ENCODE peak calls at places on chromosome 4, in four cellular contexts. E is H4; L is ELR; H is stimulated activated CD4-positive, alpha-beta T cell treated with anti-CD3 and anti-CD28 coated beads, Interleukin-1b, Interleukin-23, amount 100 ng/mL, for 48 hours. R is an unnamed sample.

GRCh38 chr4:43132010-43132582 is 239.6 kb downstream of the GRXCR1 start:
- DNase-seq in E (peak; percentile 74), L (peak; percentile 64), H (peak; percentile 26), R (peak; percentile 71)

GRCh38 chr4:182904271-182904761 is 12.9 kb downstream of the DCTD start:
- DNase-seq in E (no peak), L (no peak), H (no peak), R (no peak)

GRCh38 chr4:42501624-42502401 is 104.5 kb downstream of the SHISA3 start:
- DNase-seq in E (no peak), L (no peak), H (no peak), R (peak; percentile 7)

GRCh38 chr4:112403072-112403945 is 106.1 kb downstream of the ALPK1 start:
- DNase-seq in E (no peak), L (no peak), H (no peak), R (no peak)

GRCh38 chr4:61918507-61919462 is 718.7 kb downstream of the ADGRL3 start:
- DNase-seq in E (no peak), L (no peak), H (no peak), R (no peak)

GRCh38 chr4:26557164-26557563 is 26.7 kb upstream of the TBC1D19 start:
- DNase-seq in E (peak; percentile 86), L (no peak), H (no peak), R (no peak)

GRCh38 chr4:102295153-102295862 is 50.0 kb downstream of the SLC39A8 start:
- DNase-seq in E (no peak), L (no peak), H (no peak), R (no peak)

GRCh38 chr4:141429933-141430332 is 206.4 kb upstream of the IL15 start:
- DNase-seq in E (no peak), L (no peak), H (no peak), R (no peak)

GRCh38 chr4:40924793-40925117 is 175.0 kb downstream of the NSUN7 start:
- DNase-seq in E (no peak), L (no peak), H (no peak), R (no peak)

GRCh38 chr4:161393614-161394013 is 770.2 kb downstream of the FSTL5 start:
- DNase-seq in E (no peak), L (no peak), H (no peak), R (no peak)

GRCh38 chr4:88240297-88240714 is 44.1 kb downstream of the PPM1K start:
- DNase-seq in E (no peak), L (no peak), H (no peak), R (no peak)

GRCh38 chr4:184728858-184729257 is 5.0 kb downstream of the CENPU start:
- DNase-seq in E (no peak), L (peak; percentile 55), H (no peak), R (peak; percentile 86)

GRCh38 chr4:40196724-40197281 is at the start of gene RHOH:
- DNase-seq in E (no peak), L (no peak), H (peak; percentile 84), R (peak; percentile 16)

GRCh38 chr4:26197018-26197779 is 123.6 kb upstream of the RBPJ start:
- DNase-seq in E (peak; percentile 97), L (peak; percentile 99), H (peak; percentile 83), R (no peak)

GRCh38 chr4:7209699-7210098 is 17.4 kb downstream of the SORCS2 start:
- DNase-seq in E (no peak), L (no peak), H (no peak), R (no peak)

GRCh38 chr4:145680902-145681301 is 956 bp downstream of the C4orf51 start:
- DNase-seq in E (no peak), L (no peak), H (no peak), R (no peak)

GRCh38 chr4:152482211-152482610 is 53.7 kb downstream of the FBXW7 start:
- DNase-seq in E (no peak), L (no peak), H (no peak), R (no peak)

GRCh38 chr4:122633211-122633610 is 12.3 kb upstream of the IL21 start:
- DNase-seq in E (no peak), L (peak; percentile 7), H (no peak), R (no peak)

GRCh38 chr4:4782969-4783368 is 76.5 kb upstream of the MSX1 start:
- DNase-seq in E (no peak), L (peak; percentile 46), H (no peak), R (no peak)

GRCh38 chr4:4575284-4576211 is 33.7 kb upstream of the STX18 start:
- DNase-seq in E (no peak), L (peak; percentile 67), H (peak; percentile 58), R (peak; percentile 66)

GRCh38 chr4:172169871-172170270 is 356.7 kb downstream of the GALNTL6 start:
- DNase-seq in E (no peak), L (peak; percentile 3), H (no peak), R (no peak)

GRCh38 chr4:77127837-77128621 is 29.0 kb upstream of the CCNG2 start:
- DNase-seq in E (no peak), L (no peak), H (no peak), R (no peak)

GRCh38 chr4:7192252-7193039 is at the start of gene SORCS2:
- DNase-seq in E (peak; percentile 42), L (peak; percentile 75), H (peak; percentile 41), R (peak; percentile 71)

GRCh38 chr4:24965627-24966026 is 52.8 kb upstream of the CCDC149 start:
- DNase-seq in E (no peak), L (no peak), H (no peak), R (no peak)

GRCh38 chr4:1336079-1336478 is 10.9 kb upstream of the UVSSA start:
- DNase-seq in E (no peak), L (no peak), H (no peak), R (no peak)

GRCh38 chr4:94577136-94577535 is 125.4 kb downstream of the PDLIM5 start:
- DNase-seq in E (peak; percentile 5), L (no peak), H (no peak), R (peak; percentile 53)

GRCh38 chr4:41748788-41749445 is 392 bp upstream of the PHOX2B start:
- DNase-seq in E (no peak), L (no peak), H (no peak), R (no peak)

GRCh38 chr4:93832097-93832496 is 3.5 kb downstream of the ATOH1 start:
- DNase-seq in E (no peak), L (no peak), H (no peak), R (no peak)

GRCh38 chr4:173365359-173365996 is 5.3 kb upstream of the SAP30 start:
- DNase-seq in E (no peak), L (no peak), H (no peak), R (no peak)

R was measured in dermis blood vessel endothelial cell.